ENCODE peak calls at places on chromosomes 13 and 19, in six cellular contexts. One of them, this sample, is unnamed.

GRCh38 chr19:47110521-47111080 is 3.0 kb downstream of the ZC3H4 start:
- DNase-seq in AG04450: no peak
- DNase-seq in Caco-2: no peak
- DNase-seq in osteocyte: no peak
- DNase-seq in GM13976: no peak
- DNase-seq in lower lobe of right lung: no peak
- DNase-seq in this sample: no peak

GRCh38 chr13:41065098-41065497 is 3.8 kb downstream of the WBP4 start:
- DNase-seq in AG04450: peak; percentile 75
- DNase-seq in Caco-2: no peak
- DNase-seq in osteocyte: no peak
- DNase-seq in GM13976: no peak
- DNase-seq in lower lobe of right lung: no peak
- DNase-seq in this sample: no peak

GRCh38 chr13:42707003-42707402 is 74.4 kb upstream of the FAM216B start:
- DNase-seq in AG04450: no peak
- DNase-seq in Caco-2: no peak
- DNase-seq in osteocyte: no peak
- DNase-seq in GM13976: no peak
- DNase-seq in lower lobe of right lung: no peak
- DNase-seq in this sample: no peak

GRCh38 chr19:50723069-50723468 is at the start of gene CLEC11A:
- DNase-seq in AG04450: peak; percentile 55
- DNase-seq in Caco-2: no peak
- DNase-seq in osteocyte: no peak
- DNase-seq in GM13976: no peak
- DNase-seq in lower lobe of right lung: no peak
- DNase-seq in this sample: no peak

GRCh38 chr13:51767100-51767499 is 36.9 kb downstream of the DHRS12 start:
- DNase-seq in AG04450: no peak
- DNase-seq in Caco-2: no peak
- DNase-seq in osteocyte: peak; percentile 65
- DNase-seq in GM13976: no peak
- DNase-seq in lower lobe of right lung: no peak
- DNase-seq in this sample: no peak

GRCh38 chr13:112970552-112971287 is 1.7 kb downstream of the MCF2L start:
- DNase-seq in AG04450: no peak
- DNase-seq in Caco-2: no peak
- DNase-seq in osteocyte: no peak
- DNase-seq in GM13976: no peak
- DNase-seq in lower lobe of right lung: no peak
- DNase-seq in this sample: no peak

GRCh38 chr19:840519-841206 is at the start of gene PRTN3:
- DNase-seq in AG04450: no peak
- DNase-seq in Caco-2: no peak
- DNase-seq in osteocyte: no peak
- DNase-seq in GM13976: no peak
- DNase-seq in lower lobe of right lung: peak; percentile 69
- DNase-seq in this sample: no peak

GRCh38 chr19:7748756-7749155 is 1.4 kb upstream of the CD209 start:
- DNase-seq in AG04450: no peak
- DNase-seq in Caco-2: peak; percentile 37
- DNase-seq in osteocyte: no peak
- DNase-seq in GM13976: no peak
- DNase-seq in lower lobe of right lung: no peak
- DNase-seq in this sample: no peak

GRCh38 chr19:37931941-37932655 is 25.1 kb downstream of the SIPA1L3 start:
- DNase-seq in AG04450: peak; percentile 38
- DNase-seq in Caco-2: peak; percentile 92
- DNase-seq in osteocyte: no peak
- DNase-seq in GM13976: peak; percentile 57
- DNase-seq in lower lobe of right lung: peak; percentile 94
- DNase-seq in this sample: peak; percentile 71

GRCh38 chr19:31220540-31220939 is 128.7 kb downstream of the TSHZ3 start:
- DNase-seq in AG04450: no peak
- DNase-seq in Caco-2: no peak
- DNase-seq in osteocyte: no peak
- DNase-seq in GM13976: no peak
- DNase-seq in lower lobe of right lung: no peak
- DNase-seq in this sample: no peak

GRCh38 chr13:111911754-111912452 is 155.0 kb upstream of the SOX1 start:
- DNase-seq in AG04450: no peak
- DNase-seq in Caco-2: no peak
- DNase-seq in osteocyte: peak; percentile 66
- DNase-seq in GM13976: no peak
- DNase-seq in lower lobe of right lung: no peak
- DNase-seq in this sample: no peak

GRCh38 chr13:76677047-76677446 is 209.2 kb downstream of the KCTD12 start:
- DNase-seq in AG04450: no peak
- DNase-seq in Caco-2: no peak
- DNase-seq in osteocyte: no peak
- DNase-seq in GM13976: no peak
- DNase-seq in lower lobe of right lung: no peak
- DNase-seq in this sample: no peak

GRCh38 chr13:107834268-107834667 is 381.1 kb downstream of the LIG4 start:
- DNase-seq in AG04450: no peak
- DNase-seq in Caco-2: no peak
- DNase-seq in osteocyte: no peak
- DNase-seq in GM13976: no peak
- DNase-seq in lower lobe of right lung: no peak
- DNase-seq in this sample: no peak

GRCh38 chr19:1807695-1808394 is 4.2 kb downstream of the ATP8B3 start:
- DNase-seq in AG04450: no peak
- DNase-seq in Caco-2: no peak
- DNase-seq in osteocyte: no peak
- DNase-seq in GM13976: no peak
- DNase-seq in lower lobe of right lung: no peak
- DNase-seq in this sample: no peak

DNA sequence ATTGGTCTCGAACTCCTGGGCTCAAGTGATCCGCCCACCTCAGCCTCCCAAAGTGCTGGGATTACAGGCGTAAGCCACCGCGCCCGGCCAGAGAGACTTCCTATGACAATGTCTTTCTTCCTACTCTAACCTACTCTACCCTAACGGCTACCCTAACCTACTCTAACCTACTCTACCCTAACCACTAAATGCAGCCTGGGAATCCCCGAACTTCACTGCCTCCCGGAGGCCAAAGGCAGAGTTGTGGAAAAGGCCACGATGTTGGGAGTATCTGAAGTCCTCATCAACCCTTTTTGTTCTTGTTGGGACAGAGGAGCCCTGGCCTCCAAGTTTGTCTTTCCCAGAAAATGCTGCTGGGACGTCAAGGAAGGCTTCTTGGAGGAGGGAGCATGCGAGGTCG is 967 bp upstream of the NR2C2AP start:
- DNase-seq in AG04450: no peak
- DNase-seq in Caco-2: no peak
- DNase-seq in osteocyte: no peak
- DNase-seq in GM13976: no peak
- DNase-seq in lower lobe of right lung: no peak
- DNase-seq in this sample: no peak
- TF ChIP-seq CTCF in AG04450: no peak
- TF ChIP-seq CTCF in Caco-2: no peak
- TF ChIP-seq CTCF in osteocyte: no peak
- TF ChIP-seq CTCF in GM13976: no peak
- TF ChIP-seq CTCF in lower lobe of right lung: no peak
- TF ChIP-seq CTCF in this sample: no peak

DNA sequence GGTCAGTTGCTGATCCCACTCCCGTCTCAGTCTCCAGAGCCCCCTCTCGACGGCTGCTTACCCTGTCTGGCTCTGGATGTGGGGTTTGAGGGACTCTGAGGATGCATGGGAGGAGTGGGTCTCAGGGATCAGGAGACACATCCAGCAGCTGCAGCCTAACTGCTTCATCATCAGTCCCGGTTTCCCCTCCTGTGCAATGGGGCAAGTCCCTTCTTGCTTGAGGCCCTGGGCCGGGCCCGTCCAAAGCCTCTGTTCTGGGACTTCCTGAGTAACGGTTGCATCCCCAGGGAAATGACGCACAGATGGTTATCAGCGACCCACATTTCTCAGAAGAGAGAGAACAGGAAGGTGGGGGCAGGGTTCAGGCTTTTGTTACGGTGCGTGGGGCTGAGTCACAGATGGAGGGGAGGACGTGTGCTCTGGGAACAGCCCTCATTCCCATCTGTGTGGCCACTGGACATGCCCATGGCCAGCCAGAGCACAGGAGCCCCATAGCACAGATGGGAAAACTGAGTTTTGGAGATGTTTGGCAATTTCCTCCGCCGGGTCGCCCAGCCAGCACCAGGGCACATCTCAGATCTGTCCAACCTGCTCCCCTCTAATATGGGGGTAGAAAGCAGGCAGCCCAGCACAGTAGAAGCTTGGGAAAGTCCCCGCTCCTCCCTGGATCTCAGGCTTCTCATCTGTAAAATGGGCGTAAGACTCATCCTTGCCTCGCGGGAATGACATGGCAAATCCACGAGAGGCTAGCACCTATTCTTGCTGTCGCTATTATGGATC is 19.3 kb downstream of the GNA15 start:
- DNase-seq in AG04450: peak; percentile 93
- DNase-seq in Caco-2: no peak
- DNase-seq in osteocyte: no peak
- DNase-seq in GM13976: peak; percentile 90
- DNase-seq in lower lobe of right lung: peak; percentile 82
- DNase-seq in this sample: peak; percentile 86
- TF ChIP-seq CTCF in AG04450: no peak
- TF ChIP-seq CTCF in Caco-2: no peak
- TF ChIP-seq CTCF in osteocyte: no peak
- TF ChIP-seq CTCF in GM13976: no peak
- TF ChIP-seq CTCF in lower lobe of right lung: no peak
- TF ChIP-seq CTCF in this sample: no peak

GRCh38 chr13:32587014-32587773 is 942 bp downstream of the PDS5B start:
- DNase-seq in AG04450: no peak
- DNase-seq in Caco-2: peak; percentile 78
- DNase-seq in osteocyte: peak; percentile 88
- DNase-seq in GM13976: peak; percentile 72
- DNase-seq in lower lobe of right lung: peak; percentile 79
- DNase-seq in this sample: peak; percentile 77
- TF ChIP-seq CTCF in AG04450: no peak
- TF ChIP-seq CTCF in Caco-2: no peak
- TF ChIP-seq CTCF in osteocyte: peak; percentile 14
- TF ChIP-seq CTCF in GM13976: peak; percentile 32
- TF ChIP-seq CTCF in lower lobe of right lung: no peak
- TF ChIP-seq CTCF in this sample: no peak

DNA sequence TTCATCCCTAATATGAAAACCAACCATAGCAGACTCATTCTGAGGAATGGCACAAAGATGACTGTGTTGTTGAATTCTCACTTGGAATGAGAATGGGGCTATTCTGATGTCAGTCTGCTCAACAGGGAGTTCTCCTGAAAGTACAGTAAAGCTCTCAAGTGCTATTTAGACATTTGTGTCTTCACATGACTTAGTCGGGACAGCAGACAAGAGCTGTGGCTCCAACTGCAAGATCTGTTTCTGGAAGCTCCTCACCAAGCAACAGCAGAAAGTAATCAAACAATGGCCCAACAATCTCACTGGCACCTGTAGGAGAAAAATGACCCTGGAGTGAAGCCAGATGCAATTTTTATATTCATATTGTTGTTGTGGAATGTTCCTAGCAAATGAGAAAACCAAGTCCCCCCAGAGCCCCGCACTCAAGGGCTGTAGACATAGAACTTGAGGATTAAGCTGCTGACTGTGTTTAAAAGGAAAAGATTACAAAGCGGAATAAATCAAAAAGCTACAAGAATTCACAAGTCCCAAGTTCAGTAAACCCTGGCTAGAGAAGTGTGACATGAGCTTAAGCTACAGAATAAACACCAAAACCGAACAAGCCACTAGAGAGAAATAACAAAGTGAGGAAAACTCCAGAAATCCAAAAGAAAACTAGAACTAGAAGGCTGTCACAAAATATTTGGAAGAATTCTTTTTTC is 454.7 kb downstream of the SUCLA2 start:
- DNase-seq in AG04450: no peak
- DNase-seq in Caco-2: no peak
- DNase-seq in osteocyte: no peak
- DNase-seq in GM13976: no peak
- DNase-seq in lower lobe of right lung: no peak
- DNase-seq in this sample: no peak
- TF ChIP-seq CTCF in AG04450: no peak
- TF ChIP-seq CTCF in Caco-2: no peak
- TF ChIP-seq CTCF in osteocyte: no peak
- TF ChIP-seq CTCF in GM13976: no peak
- TF ChIP-seq CTCF in lower lobe of right lung: no peak
- TF ChIP-seq CTCF in this sample: no peak

DNA sequence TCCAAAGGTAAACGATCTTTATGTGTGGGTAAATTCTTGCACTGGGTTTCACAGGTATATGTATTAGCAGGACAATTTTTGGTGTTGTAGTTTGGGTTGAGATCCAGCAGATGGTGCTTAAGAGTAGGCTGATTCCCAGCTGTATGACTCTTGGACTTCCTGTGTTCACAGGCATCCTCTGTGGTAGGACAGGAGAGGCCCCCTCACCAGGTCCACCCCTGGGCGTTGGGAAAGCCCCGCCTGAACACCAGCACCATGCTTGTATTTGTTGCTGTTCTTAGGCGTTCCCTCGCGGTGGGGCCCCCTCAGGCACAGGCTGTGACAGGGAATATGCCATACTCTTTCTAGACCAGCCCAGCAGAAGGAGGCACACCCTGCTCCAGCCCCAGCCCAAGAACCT is 49.5 kb upstream of the PCDH17 start:
- DNase-seq in AG04450: no peak
- DNase-seq in Caco-2: peak; percentile 45
- DNase-seq in osteocyte: no peak
- DNase-seq in GM13976: no peak
- DNase-seq in lower lobe of right lung: no peak
- DNase-seq in this sample: peak; percentile 0
- TF ChIP-seq CTCF in AG04450: no peak
- TF ChIP-seq CTCF in Caco-2: no peak
- TF ChIP-seq CTCF in osteocyte: no peak
- TF ChIP-seq CTCF in GM13976: no peak
- TF ChIP-seq CTCF in lower lobe of right lung: no peak
- TF ChIP-seq CTCF in this sample: no peak

GRCh38 chr13:110340812-110341444 is 33.8 kb downstream of the COL4A2 start:
- DNase-seq in AG04450: no peak
- DNase-seq in Caco-2: no peak
- DNase-seq in osteocyte: no peak
- DNase-seq in GM13976: peak; percentile 46
- DNase-seq in lower lobe of right lung: peak; percentile 73
- DNase-seq in this sample: peak; percentile 43
- TF ChIP-seq CTCF in AG04450: no peak
- TF ChIP-seq CTCF in Caco-2: no peak
- TF ChIP-seq CTCF in osteocyte: no peak
- TF ChIP-seq CTCF in GM13976: no peak
- TF ChIP-seq CTCF in lower lobe of right lung: no peak
- TF ChIP-seq CTCF in this sample: no peak

This sample was measured in GM06990.